ENCODE peak calls at places on chromosomes 12 and 14, in five cellular contexts. One of them, this sample, is unnamed.

GRCh38 chr12:131946757-131947156 is 3.0 kb upstream of the EP400 start:
- DNase-seq in HCT116: no peak
- DNase-seq in SK-N-SH: no peak
- DNase-seq in neural progenitor cell: no peak
- DNase-seq in PC-3: no peak
- DNase-seq in this sample: no peak

GRCh38 chr14:63564318-63564717 is 21.1 kb upstream of the PPP2R5E start:
- DNase-seq in neural progenitor cell: no peak
- DNase-seq in SK-N-SH: no peak
- DNase-seq in PC-3: peak
- DNase-seq in HCT116: no peak
- DNase-seq in this sample: no peak

GRCh38 chr14:69027242-69027913 is 48.3 kb upstream of the ACTN1 start:
- DNase-seq in HCT116: no peak
- DNase-seq in neural progenitor cell: no peak
- DNase-seq in SK-N-SH: no peak
- DNase-seq in PC-3: no peak
- DNase-seq in this sample: no peak

GRCh38 chr12:51357374-51358047 is 11.0 kb upstream of the CELA1 start:
- DNase-seq in SK-N-SH: no peak
- DNase-seq in neural progenitor cell: no peak
- DNase-seq in PC-3: no peak
- DNase-seq in HCT116: no peak
- DNase-seq in this sample: no peak

GRCh38 chr14:92340938-92341337 is 18.0 kb downstream of the SLC24A4 start:
- DNase-seq in PC-3: no peak
- DNase-seq in SK-N-SH: no peak
- DNase-seq in neural progenitor cell: no peak
- DNase-seq in HCT116: no peak
- DNase-seq in this sample: no peak

GRCh38 chr12:92096346-92097136 is 49.1 kb downstream of the BTG1 start:
- DNase-seq in neural progenitor cell: peak
- DNase-seq in PC-3: peak
- DNase-seq in HCT116: no peak
- DNase-seq in SK-N-SH: no peak
- DNase-seq in this sample: no peak

GRCh38 chr12:108784270-108784669 is 53.0 kb upstream of the CORO1C start:
- DNase-seq in SK-N-SH: no peak
- DNase-seq in HCT116: no peak
- DNase-seq in PC-3: no peak
- DNase-seq in neural progenitor cell: peak
- DNase-seq in this sample: peak

GRCh38 chr12:64252708-64253107 is 30.6 kb upstream of the KICS2 start:
- DNase-seq in HCT116: no peak
- DNase-seq in PC-3: no peak
- DNase-seq in SK-N-SH: no peak
- DNase-seq in neural progenitor cell: no peak
- DNase-seq in this sample: no peak

GRCh38 chr14:94654071-94654974 is 42.1 kb downstream of the SERPINA3 start:
- DNase-seq in HCT116: no peak
- DNase-seq in PC-3: no peak
- DNase-seq in neural progenitor cell: no peak
- DNase-seq in SK-N-SH: no peak
- DNase-seq in this sample: no peak

GRCh38 chr12:109485201-109485600 is 7.8 kb downstream of the UBE3B start:
- DNase-seq in HCT116: no peak
- DNase-seq in SK-N-SH: no peak
- DNase-seq in PC-3: no peak
- DNase-seq in neural progenitor cell: no peak
- DNase-seq in this sample: no peak

GRCh38 chr12:124392271-124392990 is 97.5 kb downstream of the RFLNA start:
- DNase-seq in PC-3: no peak
- DNase-seq in neural progenitor cell: peak
- DNase-seq in SK-N-SH: peak
- DNase-seq in HCT116: peak
- DNase-seq in this sample: no peak

GRCh38 chr12:12622418-12622817 is 10.7 kb downstream of the CREBL2 start:
- DNase-seq in PC-3: no peak
- DNase-seq in SK-N-SH: no peak
- DNase-seq in neural progenitor cell: no peak
- DNase-seq in HCT116: no peak
- DNase-seq in this sample: no peak

GRCh38 chr14:60758875-60759274 is 24.3 kb downstream of the MNAT1 start:
- DNase-seq in PC-3: no peak
- DNase-seq in SK-N-SH: no peak
- DNase-seq in HCT116: no peak
- DNase-seq in neural progenitor cell: no peak
- DNase-seq in this sample: peak

GRCh38 chr14:74546416-74546815 is 52.9 kb downstream of the ISCA2 start:
- DNase-seq in neural progenitor cell: no peak
- DNase-seq in SK-N-SH: no peak
- DNase-seq in PC-3: no peak
- DNase-seq in HCT116: no peak
- DNase-seq in this sample: no peak

GRCh38 chr14:65371784-65372183 is 40.7 kb upstream of the FUT8 start:
- DNase-seq in neural progenitor cell: no peak
- DNase-seq in PC-3: no peak
- DNase-seq in SK-N-SH: no peak
- DNase-seq in HCT116: no peak
- DNase-seq in this sample: no peak

DNA sequence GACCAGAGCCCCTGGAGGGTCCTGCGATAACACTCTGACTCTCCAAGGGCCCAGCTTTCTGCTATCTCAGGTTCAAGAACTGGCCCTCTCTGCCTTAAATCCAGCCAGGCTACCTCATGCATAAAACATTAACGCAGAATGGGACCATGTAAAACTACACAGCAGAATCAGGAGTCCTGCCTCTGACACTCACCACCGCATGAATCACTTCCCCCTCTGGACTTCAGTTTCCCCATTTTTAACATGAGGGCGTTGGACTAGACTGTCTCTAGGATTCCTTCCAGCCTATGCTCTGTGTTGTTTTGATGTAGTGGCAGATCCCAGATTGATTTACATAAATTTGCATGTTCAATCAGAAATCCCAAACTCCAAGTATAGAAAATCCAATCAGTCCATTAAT is 3.3 kb downstream of the NCKAP5L start:
- DNase-seq in neural progenitor cell: no peak
- DNase-seq in PC-3: no peak
- DNase-seq in HCT116: no peak
- DNase-seq in SK-N-SH: no peak
- DNase-seq in this sample: no peak
- H3K9ac ChIP-seq in neural progenitor cell: no peak
- H3K9ac ChIP-seq in PC-3: no peak
- H3K9ac ChIP-seq in HCT116: no peak
- H3K9ac ChIP-seq in SK-N-SH: no peak
- H3K9ac ChIP-seq in this sample: no peak

GRCh38 chr14:38951451-38951850 is 151.6 kb downstream of the SEC23A start:
- DNase-seq in neural progenitor cell: no peak
- DNase-seq in SK-N-SH: no peak
- DNase-seq in HCT116: no peak
- DNase-seq in PC-3: no peak
- DNase-seq in this sample: no peak

GRCh38 chr14:38948576-38948975 is 154.5 kb downstream of the SEC23A start:
- DNase-seq in HCT116: no peak
- DNase-seq in neural progenitor cell: no peak
- DNase-seq in SK-N-SH: no peak
- DNase-seq in PC-3: no peak
- DNase-seq in this sample: no peak

GRCh38 chr14:38947343-38947742 is 155.7 kb downstream of the SEC23A start:
- DNase-seq in PC-3: no peak
- DNase-seq in HCT116: no peak
- DNase-seq in neural progenitor cell: no peak
- DNase-seq in SK-N-SH: no peak
- DNase-seq in this sample: no peak

GRCh38 chr14:38948171-38948570 is 154.9 kb downstream of the SEC23A start:
- DNase-seq in PC-3: peak
- DNase-seq in HCT116: no peak
- DNase-seq in SK-N-SH: no peak
- DNase-seq in neural progenitor cell: no peak
- DNase-seq in this sample: no peak

GRCh38 chr14:38950676-38951075 is 152.4 kb downstream of the SEC23A start:
- DNase-seq in HCT116: no peak
- DNase-seq in PC-3: no peak
- DNase-seq in neural progenitor cell: no peak
- DNase-seq in SK-N-SH: no peak
- DNase-seq in this sample: no peak
- TF ChIP-seq EZH2phosphoT487 in HCT116: no peak
- TF ChIP-seq EZH2phosphoT487 in PC-3: no peak
- TF ChIP-seq EZH2phosphoT487 in neural progenitor cell: no peak
- TF ChIP-seq EZH2phosphoT487 in SK-N-SH: no peak
- TF ChIP-seq EZH2phosphoT487 in this sample: no peak

GRCh38 chr14:105400016-105400415 is 1.7 kb downstream of the TEX22 start:
- DNase-seq in PC-3: no peak
- DNase-seq in SK-N-SH: no peak
- DNase-seq in neural progenitor cell: no peak
- DNase-seq in HCT116: no peak
- DNase-seq in this sample: no peak

GRCh38 chr14:105397350-105397931 is 897 bp upstream of the TEX22 start:
- DNase-seq in PC-3: no peak
- DNase-seq in neural progenitor cell: no peak
- DNase-seq in SK-N-SH: no peak
- DNase-seq in HCT116: no peak
- DNase-seq in this sample: no peak

GRCh38 chr14:105398726-105399440 is 545 bp downstream of the TEX22 start:
- DNase-seq in SK-N-SH: peak
- DNase-seq in HCT116: no peak
- DNase-seq in PC-3: peak
- DNase-seq in neural progenitor cell: no peak
- DNase-seq in this sample: no peak

GRCh38 chr14:105399441-105399775 is 1.1 kb downstream of the TEX22 start:
- DNase-seq in PC-3: no peak
- DNase-seq in HCT116: no peak
- DNase-seq in SK-N-SH: no peak
- DNase-seq in neural progenitor cell: no peak
- DNase-seq in this sample: no peak

DNA sequence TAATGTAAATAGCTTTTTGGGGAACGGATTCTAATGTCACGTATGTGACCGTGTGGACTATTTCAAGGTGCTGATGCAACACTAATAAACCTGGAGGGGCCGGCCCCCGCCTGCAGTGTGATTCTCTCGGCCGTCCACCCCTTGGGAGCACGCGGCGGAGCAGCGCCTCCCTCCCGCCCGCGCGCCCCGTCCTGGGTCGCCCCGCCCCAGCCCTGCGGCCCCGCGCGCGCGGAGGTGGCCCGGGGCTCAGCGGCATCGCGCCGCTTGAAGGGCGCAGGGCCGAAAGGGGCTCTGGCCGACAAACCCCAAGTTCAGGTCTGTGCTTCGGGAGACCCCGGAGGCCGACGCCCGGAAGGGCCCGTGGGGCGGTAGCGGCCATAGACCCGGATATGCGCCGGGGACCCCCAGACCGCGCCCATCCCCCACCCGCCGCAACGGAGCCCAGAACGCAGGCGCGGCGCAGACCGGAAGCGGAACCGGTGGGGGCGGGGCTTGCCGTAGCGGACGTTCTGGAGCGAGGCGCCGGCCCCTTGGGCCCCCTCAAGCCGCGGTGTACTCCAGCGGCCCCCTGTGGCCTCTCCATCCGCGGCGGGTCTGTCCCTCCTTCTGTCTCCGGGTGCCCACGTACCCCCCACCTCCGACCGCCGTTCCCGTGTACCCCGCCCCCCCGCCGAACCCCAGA is at the start of gene TEX22:
- DNase-seq in SK-N-SH: peak
- DNase-seq in PC-3: peak
- DNase-seq in neural progenitor cell: peak
- DNase-seq in HCT116: peak
- DNase-seq in this sample: peak
- TF ChIP-seq CTCF in SK-N-SH: peak
- TF ChIP-seq CTCF in PC-3: no peak
- TF ChIP-seq CTCF in neural progenitor cell: no peak
- TF ChIP-seq CTCF in HCT116: no peak
- TF ChIP-seq CTCF in this sample: no peak

GRCh38 chr14:21093018-21093417 is 5.4 kb downstream of the ZNF219 start:
- DNase-seq in SK-N-SH: no peak
- DNase-seq in HCT116: no peak
- DNase-seq in PC-3: no peak
- DNase-seq in neural progenitor cell: no peak
- DNase-seq in this sample: no peak
- H3K9ac ChIP-seq in SK-N-SH: no peak
- H3K9ac ChIP-seq in HCT116: no peak
- H3K9ac ChIP-seq in PC-3: no peak
- H3K9ac ChIP-seq in neural progenitor cell: no peak
- H3K9ac ChIP-seq in this sample: no peak

GRCh38 chr12:54560374-54560858 is 11.0 kb downstream of the PDE1B start:
- DNase-seq in SK-N-SH: peak
- DNase-seq in HCT116: peak
- DNase-seq in PC-3: no peak
- DNase-seq in neural progenitor cell: peak
- DNase-seq in this sample: no peak
- TF ChIP-seq EZH2phosphoT487 in SK-N-SH: no peak
- TF ChIP-seq EZH2phosphoT487 in HCT116: no peak
- TF ChIP-seq EZH2phosphoT487 in PC-3: no peak
- TF ChIP-seq EZH2phosphoT487 in neural progenitor cell: no peak
- TF ChIP-seq EZH2phosphoT487 in this sample: no peak

GRCh38 chr12:50217202-50217601 is 50.0 kb upstream of the CERS5 start:
- DNase-seq in neural progenitor cell: no peak
- DNase-seq in PC-3: no peak
- DNase-seq in HCT116: no peak
- DNase-seq in SK-N-SH: no peak
- DNase-seq in this sample: no peak

GRCh38 chr12:50220357-50221061 is 53.3 kb upstream of the CERS5 start:
- DNase-seq in HCT116: no peak
- DNase-seq in SK-N-SH: peak
- DNase-seq in PC-3: peak
- DNase-seq in neural progenitor cell: peak
- DNase-seq in this sample: peak

GRCh38 chr12:50221228-50222008 is 54.2 kb upstream of the CERS5 start:
- DNase-seq in neural progenitor cell: peak
- DNase-seq in HCT116: no peak
- DNase-seq in SK-N-SH: peak
- DNase-seq in PC-3: peak
- DNase-seq in this sample: no peak

GRCh38 chr12:50218386-50218785 is 51.2 kb upstream of the CERS5 start:
- DNase-seq in SK-N-SH: no peak
- DNase-seq in HCT116: peak
- DNase-seq in neural progenitor cell: no peak
- DNase-seq in PC-3: peak
- DNase-seq in this sample: no peak

DNA sequence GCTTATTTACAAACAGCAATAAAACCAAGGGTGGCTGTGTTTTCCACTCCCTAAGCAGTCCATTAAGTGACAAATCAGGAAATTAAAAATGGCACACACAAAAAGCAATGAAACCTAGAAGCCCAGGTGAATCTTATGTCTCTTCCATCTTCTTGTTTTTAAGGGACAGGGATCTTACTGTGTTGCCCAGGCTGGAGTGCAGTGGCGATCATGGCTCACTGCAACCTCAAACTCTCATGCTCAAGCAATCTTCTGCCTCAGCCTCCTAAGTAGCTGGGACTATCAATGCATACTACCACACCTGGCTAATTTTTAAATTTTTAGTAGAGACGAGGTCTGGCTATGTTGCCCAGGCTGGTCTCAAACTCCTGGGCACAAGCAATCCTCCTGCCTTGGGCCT is 52.4 kb upstream of the CERS5 start:
- DNase-seq in SK-N-SH: no peak
- DNase-seq in HCT116: no peak
- DNase-seq in PC-3: no peak
- DNase-seq in neural progenitor cell: no peak
- DNase-seq in this sample: no peak
- TF ChIP-seq CTCF in SK-N-SH: no peak
- TF ChIP-seq CTCF in HCT116: no peak
- TF ChIP-seq CTCF in PC-3: no peak
- TF ChIP-seq CTCF in neural progenitor cell: no peak
- TF ChIP-seq CTCF in this sample: no peak